ENCODE peak calls at places on chromosomes 16 and 17, in nine cellular contexts. K, H, N, T, W, O, E, R and Y are unnamed samples.

GRCh38 chr17:10754109-10754508 is 24.3 kb upstream of the TMEM220 start:
- DNase-seq in K (no peak), H (no peak), N (peak), T (peak), W (peak), O (peak), E (no peak), R (no peak), Y (peak)

GRCh38 chr16:50614956-50615727 is 66.0 kb downstream of the SNX20 start:
- DNase-seq in K (no peak), H (no peak), N (no peak), T (no peak), W (no peak), O (no peak), E (no peak), R (no peak), Y (no peak)

GRCh38 chr16:49959552-49960277 is 65.3 kb upstream of the CNEP1R1 start:
- DNase-seq in K (no peak), H (no peak), N (no peak), T (no peak), W (no peak), O (no peak), E (no peak), R (no peak), Y (no peak)

GRCh38 chr17:2814499-2815341 is 18.5 kb downstream of the RAP1GAP2 start:
- DNase-seq in K (no peak), H (no peak), N (no peak), T (no peak), W (no peak), O (no peak), E (peak), R (no peak), Y (no peak)

GRCh38 chr16:55035037-55035436 is 104.4 kb downstream of the IRX5 start:
- DNase-seq in K (peak), H (no peak), N (peak), T (peak), W (no peak), O (no peak), E (no peak), R (no peak), Y (peak)

GRCh38 chr16:2147378-2147777 is 1.0 kb upstream of the RAB26 start:
- DNase-seq in K (no peak), H (no peak), N (no peak), T (no peak), W (no peak), O (no peak), E (no peak), R (no peak), Y (no peak)

GRCh38 chr16:86991679-86992078 is 325.5 kb downstream of the C16orf95 start:
- DNase-seq in K (no peak), H (peak), N (no peak), T (no peak), W (peak), O (no peak), E (no peak), R (no peak), Y (no peak)

GRCh38 chr17:63138713-63139112 is 172.7 kb downstream of the TANC2 start:
- DNase-seq in K (no peak), H (peak), N (no peak), T (no peak), W (peak), O (no peak), E (no peak), R (no peak), Y (no peak)

GRCh38 chr16:85416267-85417109 is 196.6 kb upstream of the GSE1 start:
- DNase-seq in K (peak), H (no peak), N (peak), T (peak), W (peak), O (peak), E (peak), R (peak), Y (peak)

DNA sequence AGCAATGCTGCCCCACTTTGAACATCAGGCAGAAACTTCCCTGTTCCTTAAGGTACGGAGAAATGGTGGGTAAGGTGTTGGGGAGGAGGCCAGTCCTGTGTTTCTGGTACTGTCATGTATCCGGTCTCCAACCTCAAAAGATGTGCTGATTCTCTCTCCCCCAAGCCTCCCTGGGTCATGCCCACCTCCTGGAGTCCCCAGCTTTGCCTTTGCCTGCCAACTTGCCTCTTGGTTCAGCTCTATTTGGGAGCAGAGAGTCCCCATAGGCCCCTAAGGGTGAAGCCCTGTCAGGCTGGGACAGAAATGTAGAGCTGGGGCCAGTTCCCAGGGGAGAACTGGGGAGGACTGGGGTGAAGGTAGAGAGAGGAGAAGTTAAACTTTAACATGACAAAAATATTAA is 1.6 kb upstream of the TBX21 start:
- DNase-seq in K (no peak), H (no peak), N (no peak), T (no peak), W (no peak), O (no peak), E (no peak), R (no peak), Y (no peak)
- TF ChIP-seq CTCF in K (no peak), H (no peak), N (no peak), T (no peak), W (no peak), O (no peak), E (no peak), R (no peak), Y (no peak)

GRCh38 chr16:19415918-19416317 is 1.8 kb upstream of the TMC5 start:
- DNase-seq in K (no peak), H (no peak), N (no peak), T (no peak), W (no peak), O (no peak), E (no peak), R (no peak), Y (no peak)

GRCh38 chr16:19415461-19415860 is 2.2 kb upstream of the TMC5 start:
- DNase-seq in K (no peak), H (no peak), N (no peak), T (no peak), W (no peak), O (no peak), E (no peak), R (no peak), Y (no peak)

GRCh38 chr16:19406891-19407491 is 10.7 kb upstream of the TMC5 start:
- DNase-seq in K (no peak), H (no peak), N (no peak), T (no peak), W (no peak), O (no peak), E (no peak), R (no peak), Y (no peak)

GRCh38 chr16:19411298-19411697 is 6.4 kb upstream of the TMC5 start:
- DNase-seq in K (no peak), H (no peak), N (no peak), T (no peak), W (no peak), O (no peak), E (no peak), R (no peak), Y (no peak)

DNA sequence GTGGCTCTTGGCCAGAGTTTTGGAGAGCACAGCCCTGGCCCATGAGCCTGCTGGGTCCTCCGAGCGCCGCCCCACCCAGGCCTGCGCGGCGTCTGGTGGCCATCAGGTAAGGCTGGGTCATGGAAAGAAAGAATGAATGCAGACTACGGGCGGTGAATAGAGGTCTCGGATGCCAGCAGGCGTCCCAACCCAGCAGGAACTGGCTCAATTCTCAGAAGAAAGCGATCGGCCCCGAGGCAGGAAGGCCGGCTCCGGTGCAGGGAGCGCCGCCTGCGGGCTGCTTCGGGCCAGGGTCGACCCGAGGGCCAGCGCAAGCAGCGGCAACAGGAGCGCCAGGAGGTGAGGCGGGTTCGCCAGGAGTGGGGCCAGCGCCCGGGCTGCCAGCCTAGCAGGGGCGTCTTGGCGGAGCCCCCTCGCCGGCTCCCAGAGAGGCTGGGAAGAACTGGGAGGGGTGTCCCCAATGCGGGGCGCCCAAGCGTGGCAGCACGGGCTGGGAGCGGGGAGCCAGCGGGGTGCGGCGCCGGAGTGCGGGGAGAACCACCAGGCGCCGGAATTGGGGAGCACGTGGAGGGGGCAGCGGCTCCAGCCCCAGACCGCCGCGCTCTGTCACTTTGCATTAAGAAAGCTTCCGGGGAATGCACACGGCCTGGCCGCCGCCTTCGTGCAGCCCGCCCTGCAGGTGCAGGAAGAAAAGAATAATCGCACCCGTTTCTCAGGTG is 7.1 kb upstream of the TMC5 start:
- DNase-seq in K (peak), H (no peak), N (peak), T (peak), W (no peak), O (no peak), E (no peak), R (no peak), Y (peak)
- TF ChIP-seq CTCF in K (no peak), H (peak), N (peak), T (no peak), W (no peak), O (no peak), E (no peak), R (peak), Y (peak)

GRCh38 chr17:4986951-4987766 is at the start of gene CAMTA2:
- DNase-seq in K (peak), H (peak), N (peak), T (peak), W (peak), O (peak), E (peak), R (peak), Y (peak)
- TF ChIP-seq CTCF in K (peak), H (peak), N (peak), T (peak), W (peak), O (peak), E (peak), R (peak), Y (peak)

DNA sequence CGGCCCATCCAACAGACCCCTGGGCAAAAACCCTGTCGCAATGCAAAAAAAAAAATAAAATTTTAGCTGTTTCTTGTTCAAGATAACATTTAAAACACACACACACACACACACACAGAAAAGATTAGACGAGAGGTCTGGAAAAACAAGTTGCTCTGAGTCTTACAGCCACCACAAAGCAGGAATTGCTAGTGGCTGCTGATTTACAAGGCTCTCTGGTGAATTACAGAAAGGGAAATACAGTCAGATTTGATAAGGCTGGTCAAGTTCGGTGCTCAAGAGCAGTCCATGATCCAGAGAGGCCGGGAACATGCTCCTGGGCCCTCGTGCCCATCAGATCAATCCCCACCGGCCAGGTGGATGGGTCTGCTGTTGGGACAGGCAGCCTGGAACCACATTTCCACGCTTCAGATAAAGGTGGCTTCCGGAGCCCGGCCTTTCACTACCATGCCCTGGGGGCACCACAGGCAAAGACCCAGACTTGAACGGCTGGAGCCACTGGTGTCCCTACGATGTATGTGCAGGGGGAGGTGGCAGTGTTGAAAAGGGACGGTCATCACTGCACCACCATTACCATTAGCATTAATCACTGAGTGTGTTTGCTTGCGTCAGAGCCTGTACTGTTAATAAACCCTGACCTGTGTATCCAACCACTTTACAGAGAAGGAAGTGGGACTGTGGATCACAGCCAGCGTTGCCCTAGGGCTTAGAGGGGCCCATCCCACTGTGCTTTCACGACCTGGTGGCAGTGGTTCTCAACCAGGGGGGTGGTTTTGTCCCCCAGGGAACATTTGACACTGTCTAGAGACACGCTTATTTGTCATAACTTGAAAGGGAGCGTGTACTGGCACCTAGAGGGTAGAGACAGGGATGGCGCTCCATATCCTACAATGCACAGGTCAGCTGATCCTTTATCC is 95.1 kb downstream of the XYLT1 start:
- DNase-seq in K (no peak), H (no peak), N (no peak), T (no peak), W (no peak), O (no peak), E (no peak), R (no peak), Y (no peak)
- TF ChIP-seq CTCF in K (no peak), H (no peak), N (no peak), T (no peak), W (no peak), O (no peak), E (no peak), R (no peak), Y (no peak)